ENCODE peak calls at places on chromosomes 3 and 15, in eight cellular contexts. F is IMR-90, B is aorta, D is SJCRH30, K is fibroblast of mammary gland, U is astrocyte of the cerebellum, H is lower lobe of right lung, S is lower leg skin. O is an unnamed sample.

GRCh38 chr3:167350245-167350862 is 29.7 kb downstream of the ZBBX start:
- DNase-seq in F (no peak), B (no peak), D (no peak), K (peak; percentile 42), U (peak; percentile 26), H (no peak), S (no peak), O (peak; percentile 44)

GRCh38 chr3:101780661-101781060 is 1.6 kb downstream of the NXPE3 start:
- DNase-seq in F (peak; percentile 91), B (no peak), D (peak; percentile 50), K (peak; percentile 86), U (peak; percentile 31), H (no peak), S (no peak), O (peak; percentile 74)

GRCh38 chr3:168459229-168459784 is 363.6 kb upstream of the GOLIM4 start:
- DNase-seq in F (peak; percentile 46), B (no peak), D (no peak), K (peak; percentile 26), U (no peak), H (no peak), S (no peak), O (no peak)

GRCh38 chr3:143601738-143602480 is 246.4 kb downstream of the SLC9A9 start:
- DNase-seq in F (peak; percentile 37), B (peak; percentile 53), D (no peak), K (peak; percentile 82), U (peak; percentile 43), H (no peak), S (no peak), O (peak; percentile 97)

GRCh38 chr3:160765211-160765610 is 9.2 kb downstream of the PPM1L start:
- DNase-seq in F (no peak), B (no peak), D (no peak), K (no peak), U (no peak), H (no peak), S (no peak), O (no peak)

GRCh38 chr3:111667621-111668239 is 72.6 kb upstream of the ZBED2 start:
- DNase-seq in F (peak; percentile 69), B (peak; percentile 64), D (no peak), K (peak; percentile 33), U (no peak), H (peak; percentile 65), S (peak; percentile 48), O (peak; percentile 42)

GRCh38 chr3:45656575-45657363 is 32.4 kb upstream of the SACM1L start:
- DNase-seq in F (peak; percentile 96), B (peak; percentile 96), D (peak; percentile 89), K (peak; percentile 98), U (peak; percentile 93), H (peak; percentile 94), S (peak; percentile 94), O (peak; percentile 93)

GRCh38 chr15:85692873-85693272 is 101.9 kb downstream of the KLHL25 start:
- DNase-seq in F (no peak), B (no peak), D (no peak), K (no peak), U (no peak), H (no peak), S (no peak), O (no peak)

GRCh38 chr15:33008284-33009011 is 186.1 kb downstream of the FMN1 start:
- DNase-seq in F (peak; percentile 81), B (no peak), D (peak; percentile 50), K (peak; percentile 67), U (peak; percentile 89), H (no peak), S (peak; percentile 36), O (no peak)

GRCh38 chr3:129161860-129162271 is 1.0 kb upstream of the ISY1 start:
- DNase-seq in F (peak; percentile 8), B (no peak), D (peak; percentile 26), K (no peak), U (no peak), H (no peak), S (peak; percentile 23), O (peak; percentile 38)

GRCh38 chr3:16789344-16790100 is 95.2 kb upstream of the PLCL2 start:
- DNase-seq in F (no peak), B (no peak), D (no peak), K (no peak), U (no peak), H (no peak), S (no peak), O (no peak)

GRCh38 chr15:74768771-74769342 is 13.0 kb upstream of the CSK start:
- DNase-seq in F (peak; percentile 41), B (peak; percentile 69), D (peak; percentile 65), K (peak; percentile 49), U (no peak), H (peak; percentile 75), S (peak; percentile 53), O (peak; percentile 30)

GRCh38 chr3:44363591-44363990 is 25.0 kb downstream of the TCAIM start:
- DNase-seq in F (no peak), B (no peak), D (no peak), K (no peak), U (no peak), H (no peak), S (no peak), O (no peak)

GRCh38 chr15:44722011-44722410 is 10.7 kb downstream of the B2M start:
- DNase-seq in F (no peak), B (no peak), D (no peak), K (no peak), U (no peak), H (no peak), S (peak; percentile 3), O (no peak)

GRCh38 chr15:44718927-44719292 is 7.6 kb downstream of the B2M start:
- DNase-seq in F (no peak), B (no peak), D (no peak), K (no peak), U (no peak), H (no peak), S (no peak), O (no peak)

GRCh38 chr15:44719293-44719999 is 8.1 kb downstream of the B2M start:
- DNase-seq in F (peak; percentile 69), B (no peak), D (no peak), K (peak; percentile 54), U (no peak), H (no peak), S (no peak), O (no peak)

GRCh38 chr15:44718180-44718926 is 7.0 kb downstream of the B2M start:
- DNase-seq in F (no peak), B (no peak), D (no peak), K (no peak), U (no peak), H (no peak), S (no peak), O (no peak)

DNA sequence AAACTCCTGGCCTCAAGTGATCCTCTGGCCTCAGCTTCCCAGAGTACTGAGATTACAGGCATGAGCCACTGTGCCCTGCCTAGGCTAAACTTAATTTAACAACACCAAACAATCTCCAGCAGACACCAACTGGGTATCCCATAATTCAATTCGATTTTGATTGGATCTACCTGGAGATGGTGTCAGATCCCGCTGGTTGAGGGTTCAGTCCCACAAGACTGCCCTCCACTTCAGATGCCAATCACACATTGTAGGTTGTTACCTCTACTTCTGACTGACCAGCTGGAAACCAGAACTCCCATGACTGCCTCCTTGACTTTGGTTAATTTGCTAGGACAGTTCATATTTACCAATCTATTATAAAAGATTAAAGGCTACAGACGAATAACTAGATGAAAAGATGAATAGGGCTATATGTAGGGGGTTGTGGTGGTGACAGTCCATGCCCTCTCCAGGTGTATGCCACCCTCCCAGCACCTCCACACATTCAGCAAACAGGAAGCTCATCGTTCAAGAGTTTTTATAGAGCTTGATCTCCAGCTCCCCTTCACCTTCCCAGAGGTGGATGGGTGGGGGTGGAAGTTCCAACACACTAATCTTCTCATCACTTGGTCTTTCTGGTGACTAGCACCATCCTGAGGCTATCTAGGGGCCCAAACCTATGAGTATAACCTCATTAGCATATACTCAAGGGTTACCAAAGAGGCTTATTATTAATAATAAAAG is 9.3 kb downstream of the B2M start:
- DNase-seq in F (no peak), B (no peak), D (no peak), K (no peak), U (no peak), H (no peak), S (no peak), O (no peak)
- H3K4me3 ChIP-seq in F (no peak overlapping the region), B (no peak overlapping the region), D (no peak overlapping the region), K (no peak overlapping the region), U (no peak overlapping the region), H (no peak overlapping the region), S (no peak overlapping the region), O (no peak overlapping the region)

GRCh38 chr15:66129561-66129960 is 124.0 kb downstream of the MEGF11 start:
- DNase-seq in F (no peak), B (no peak), D (no peak), K (no peak), U (no peak), H (no peak), S (no peak), O (no peak)
- H3K4me3 ChIP-seq in F (no peak overlapping the region), B (no peak overlapping the region), D (no peak overlapping the region), K (no peak overlapping the region), U (no peak overlapping the region), H (no peak overlapping the region), S (no peak overlapping the region), O (no peak overlapping the region)

DNA sequence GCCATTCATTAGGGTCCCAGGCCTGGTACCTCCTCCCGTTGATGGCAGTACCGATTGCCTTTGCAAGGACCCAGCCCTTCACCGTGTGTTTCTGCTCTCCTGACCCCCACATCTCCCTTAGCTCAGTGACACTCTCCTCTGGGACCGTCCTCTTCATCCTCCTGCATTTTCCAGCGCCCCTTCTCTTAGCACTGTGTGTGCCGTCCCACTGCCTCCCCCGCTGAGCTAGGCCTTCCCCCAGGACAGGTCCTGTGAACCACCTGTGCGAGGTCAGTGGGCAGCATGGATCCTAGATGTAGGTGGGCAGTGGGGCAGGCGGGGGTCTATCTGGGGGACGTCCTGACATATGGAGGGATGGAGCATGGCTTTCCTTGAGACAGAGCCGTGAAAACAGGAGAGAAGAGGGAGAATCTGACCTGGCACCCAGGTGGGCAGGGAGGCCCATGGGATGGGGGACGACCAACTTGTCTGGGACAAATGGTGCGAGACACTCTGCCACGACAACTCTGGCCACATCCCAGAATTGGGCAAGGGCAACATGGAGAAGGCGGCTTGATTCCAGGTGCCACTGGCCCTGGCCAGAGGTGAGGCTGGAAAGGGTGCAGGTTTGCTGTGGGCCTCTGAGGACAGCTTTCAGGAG is 87.7 kb upstream of the ALDH1L1 start:
- DNase-seq in F (no peak), B (no peak), D (no peak), K (no peak), U (no peak), H (no peak), S (no peak), O (no peak)
- H3K4me3 ChIP-seq in F (peak overlapping the region; percentile 10), B (no peak overlapping the region), D (no peak overlapping the region), K (no peak overlapping the region), U (peak overlapping the region; percentile 34), H (peak overlapping the region; percentile 44), S (no peak overlapping the region), O (no peak overlapping the region)

DNA sequence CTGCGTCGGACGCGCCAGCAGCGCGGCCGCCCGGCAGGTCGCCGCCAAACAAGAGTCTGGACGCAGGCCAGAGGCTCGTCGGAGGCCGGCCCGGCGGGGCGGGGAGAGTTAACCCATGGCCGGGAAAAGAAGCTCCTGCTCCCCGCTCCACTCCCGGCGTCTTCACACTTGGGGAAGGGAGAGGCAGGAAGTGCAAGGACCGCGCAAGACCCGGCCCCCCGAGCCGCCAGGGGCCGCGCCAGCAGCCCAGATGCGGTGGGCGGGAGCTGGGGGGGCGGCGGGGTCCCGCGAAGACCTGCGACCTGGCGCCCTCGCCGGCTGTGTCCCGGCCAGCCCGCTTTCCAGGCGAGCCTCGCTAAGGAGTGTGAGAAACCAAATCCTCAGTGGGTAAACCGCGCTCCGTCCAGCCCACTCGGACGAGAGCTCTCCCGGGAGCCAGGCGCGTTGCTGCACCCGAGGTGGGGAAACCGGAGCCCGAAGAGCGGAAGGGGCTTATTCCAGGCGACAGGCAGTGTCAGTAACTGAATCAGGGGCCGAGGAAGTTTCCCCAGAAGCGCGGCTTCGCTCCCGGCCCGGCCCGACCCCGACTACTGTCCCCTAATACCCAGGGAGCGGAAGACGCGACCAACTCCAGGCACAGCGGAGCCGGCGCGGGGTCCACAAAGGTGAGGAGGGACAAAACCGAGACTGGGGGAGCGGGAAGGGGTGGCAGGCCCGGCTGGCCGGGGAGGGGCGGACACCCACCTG is 714 bp downstream of the ADAMTS7 start:
- DNase-seq in F (peak; percentile 35), B (peak; percentile 69), D (peak; percentile 47), K (peak; percentile 27), U (no peak), H (peak; percentile 57), S (no peak), O (no peak)
- H3K4me3 ChIP-seq in F (peak overlapping the region; percentile 96), B (peak overlapping the region; percentile 91), D (peak overlapping the region; percentile 66), K (peak overlapping the region; percentile 46), U (peak overlapping the region; percentile 55), H (peak overlapping the region; percentile 77), S (peak overlapping the region; percentile 26), O (peak overlapping the region; percentile 38)

O was measured in bronchial epithelial cell.